ENCODE peak calls at places on chromosomes 7 and 10, in seven cellular contexts. J is foreskin fibroblast, S is cardiac muscle cell, Q is endothelial cell, B is Peyer's patch, L is fibroblast of the aortic adventitia, U is AG04450. Y is an unnamed sample.

GRCh38 chr7:50868426-50869100 is 85.9 kb upstream of the GRB10 start:
- DNase-seq in Q (no peak), U (no peak), B (no peak), S (peak; percentile 52), J (peak; percentile 64), L (peak; percentile 32), Y (no peak)

GRCh38 chr7:157279679-157279972 is 57.2 kb upstream of the DNAJB6 start:
- DNase-seq in B (no peak), U (no peak), L (no peak), Q (no peak), J (no peak), S (no peak), Y (no peak)

GRCh38 chr10:119520283-119520682 is 22.2 kb downstream of the RGS10 start:
- DNase-seq in U (no peak), Q (no peak), B (no peak), L (no peak), J (no peak), S (no peak), Y (no peak)

GRCh38 chr10:119090968-119091367 is 10.4 kb upstream of the EIF3A start:
- DNase-seq in S (no peak), U (no peak), L (peak; percentile 92), B (no peak), J (peak; percentile 87), Q (no peak), Y (no peak)

GRCh38 chr7:134879815-134880475 is 100.5 kb downstream of the CALD1 start:
- DNase-seq in B (no peak), Q (no peak), L (no peak), J (no peak), U (no peak), S (no peak), Y (no peak)

GRCh38 chr7:55571534-55572377 is 546 bp downstream of the VOPP1 start:
- DNase-seq in S (peak; percentile 58), U (no peak), L (peak; percentile 38), Q (peak; percentile 57), B (peak; percentile 72), J (peak; percentile 73), Y (peak; percentile 67)

GRCh38 chr10:61786728-61787127 is 114.8 kb upstream of the ARID5B start:
- DNase-seq in B (no peak), L (peak; percentile 91), S (no peak), J (peak; percentile 84), U (no peak), Q (no peak), Y (no peak)

GRCh38 chr7:87875151-87876039 is 765 bp downstream of the SLC25A40 start:
- DNase-seq in Q (no peak), L (no peak), J (peak; percentile 30), U (no peak), B (peak; percentile 17), S (no peak), Y (peak; percentile 27)

GRCh38 chr10:119401671-119402395 is 140.7 kb downstream of the RGS10 start:
- DNase-seq in L (peak; percentile 98), U (peak; percentile 95), S (no peak), J (peak; percentile 99), Q (no peak), B (no peak), Y (no peak)

GRCh38 chr7:150862356-150862755 is 10.0 kb downstream of the AOC1 start:
- DNase-seq in Q (no peak), L (no peak), B (no peak), J (no peak), S (no peak), U (no peak), Y (no peak)

GRCh38 chr7:100444311-100445278 is 8.3 kb upstream of the PPP1R35 start:
- DNase-seq in Q (peak; percentile 56), J (peak; percentile 98), U (no peak), S (no peak), L (peak; percentile 56), B (no peak), Y (no peak)

GRCh38 chr7:2680792-2681490 is 7.1 kb upstream of the AMZ1 start:
- DNase-seq in Q (peak; percentile 85), U (no peak), B (peak; percentile 76), L (peak; percentile 74), J (peak; percentile 83), S (peak; percentile 72), Y (peak; percentile 64)

GRCh38 chr7:55912748-55913158 is 25.5 kb downstream of the ZNF713 start:
- DNase-seq in L (no peak), S (no peak), U (no peak), Q (no peak), J (no peak), B (no peak), Y (no peak)

GRCh38 chr10:44983895-44984278 is 5.3 kb upstream of the DEPP1 start:
- DNase-seq in S (no peak), L (no peak), J (no peak), U (no peak), B (no peak), Q (no peak), Y (no peak)

GRCh38 chr10:31749981-31750850 is 178.4 kb downstream of the ARHGAP12 start:
- DNase-seq in U (no peak), J (peak; percentile 54), L (no peak), S (peak; percentile 24), Q (no peak), B (no peak), Y (peak; percentile 53)

GRCh38 chr10:121303273-121303890 is 294.9 kb downstream of the FGFR2 start:
- DNase-seq in U (no peak), J (no peak), Q (no peak), B (no peak), L (no peak), S (no peak), Y (no peak)

GRCh38 chr10:1214882-1215540 is 158.8 kb downstream of the WDR37 start:
- DNase-seq in U (no peak), L (no peak), Q (no peak), B (no peak), J (no peak), S (no peak), Y (no peak)

GRCh38 chr10:132248455-132249231 is 59.1 kb downstream of the STK32C start:
- DNase-seq in L (peak; percentile 4), B (peak; percentile 33), S (peak; percentile 60), Q (peak; percentile 79), U (no peak), J (peak; percentile 29), Y (peak; percentile 83)

GRCh38 chr10:57925045-57925444 is 342.6 kb downstream of the IPMK start:
- DNase-seq in J (no peak), L (no peak), Q (no peak), B (no peak), S (no peak), U (no peak), Y (no peak)
- TF ChIP-seq CTCF in J (no peak), L (no peak), Q (no peak), B (no peak), S (no peak), U (no peak), Y (no peak)

DNA sequence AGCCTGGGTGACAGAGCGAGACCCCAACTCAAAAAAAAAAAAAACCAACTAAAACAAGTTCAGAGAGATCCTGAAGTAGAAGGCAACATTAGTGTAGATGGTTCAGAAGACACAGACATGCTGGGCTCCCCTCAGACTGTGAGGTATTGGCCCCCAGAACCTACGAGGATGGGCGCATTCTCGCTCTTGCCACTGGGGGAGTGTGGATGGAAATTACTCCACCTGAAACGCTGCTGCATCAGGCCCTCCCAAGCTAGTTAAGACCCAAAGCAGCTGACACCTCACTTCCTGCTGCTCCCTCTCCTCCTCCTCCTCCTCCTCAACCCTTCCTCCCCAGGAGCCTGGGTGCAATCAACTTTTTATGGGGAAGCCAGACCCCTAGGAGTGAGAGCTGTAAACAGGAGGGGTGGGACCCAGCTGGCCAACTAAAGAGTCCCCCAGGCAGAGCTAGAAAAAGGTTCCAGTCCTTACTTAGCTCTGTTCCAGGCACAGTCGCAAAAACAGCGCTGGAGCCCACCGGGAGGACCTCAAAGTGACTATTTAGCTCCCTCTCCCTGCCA is 7.4 kb downstream of the SH3PXD2A start:
- DNase-seq in S (no peak), L (no peak), J (no peak), B (no peak), U (no peak), Q (no peak), Y (no peak)
- TF ChIP-seq CTCF in S (peak; percentile 10), L (peak; percentile 45), J (peak; percentile 9), B (no peak), U (peak; percentile 47), Q (peak; percentile 36), Y (peak; percentile 34)

GRCh38 chr10:130016095-130016494 is 52.0 kb upstream of the EBF3 start:
- DNase-seq in S (no peak), Q (no peak), L (no peak), J (no peak), B (no peak), U (no peak), Y (no peak)

GRCh38 chr10:130013263-130013937 is 49.3 kb upstream of the EBF3 start:
- DNase-seq in B (no peak), Q (no peak), S (no peak), J (peak; percentile 43), L (peak; percentile 61), U (no peak), Y (no peak)

GRCh38 chr10:130012129-130012528 is 48.1 kb upstream of the EBF3 start:
- DNase-seq in L (no peak), Q (no peak), U (no peak), J (no peak), B (no peak), S (no peak), Y (no peak)

GRCh38 chr10:130014734-130015695 is 50.9 kb upstream of the EBF3 start:
- DNase-seq in L (no peak), B (no peak), J (no peak), U (no peak), Q (no peak), S (no peak), Y (no peak)

DNA sequence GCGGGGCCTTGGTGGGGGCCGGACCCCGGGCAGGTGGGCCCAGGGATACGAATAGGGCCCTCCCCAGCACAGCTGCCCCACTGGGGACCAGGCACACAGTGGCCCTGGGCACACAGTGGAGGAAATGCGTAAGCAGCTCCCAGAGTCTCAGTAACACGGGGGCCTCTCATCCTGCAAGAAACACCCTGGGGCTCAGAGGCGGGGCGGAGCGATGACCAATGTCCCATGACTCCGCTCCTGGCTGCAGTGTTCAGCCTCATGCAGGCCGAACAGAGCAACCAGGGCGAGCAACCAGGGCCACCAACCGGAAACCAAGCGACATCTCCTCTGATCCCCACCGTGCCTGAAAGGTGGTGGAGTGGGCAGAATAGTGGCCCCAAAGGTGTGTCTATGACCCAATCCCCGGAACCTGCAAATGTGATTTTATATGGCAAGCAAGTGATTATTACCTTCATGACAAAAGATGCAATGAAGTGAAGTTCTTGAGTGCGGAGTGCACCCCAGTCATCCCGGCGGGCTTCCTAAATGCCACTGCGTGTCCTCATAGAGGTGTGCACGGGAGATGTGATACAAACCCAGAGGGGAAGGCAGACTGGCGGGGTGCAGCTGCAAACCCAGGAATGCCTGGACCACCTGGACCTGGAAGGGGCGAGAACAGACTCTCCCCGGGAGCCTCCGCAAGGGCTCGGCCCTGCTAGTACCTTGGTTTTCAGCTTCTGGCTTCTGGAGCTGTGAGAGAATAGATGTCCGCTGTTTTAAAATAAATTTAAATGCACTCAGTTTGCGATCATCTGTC is 50.1 kb upstream of the EBF3 start:
- DNase-seq in Q (no peak), J (peak; percentile 76), S (no peak), B (no peak), U (no peak), L (no peak), Y (no peak)
- TF ChIP-seq CTCF in Q (no peak), J (no peak), S (no peak), B (no peak), U (no peak), L (no peak), Y (no peak)

DNA sequence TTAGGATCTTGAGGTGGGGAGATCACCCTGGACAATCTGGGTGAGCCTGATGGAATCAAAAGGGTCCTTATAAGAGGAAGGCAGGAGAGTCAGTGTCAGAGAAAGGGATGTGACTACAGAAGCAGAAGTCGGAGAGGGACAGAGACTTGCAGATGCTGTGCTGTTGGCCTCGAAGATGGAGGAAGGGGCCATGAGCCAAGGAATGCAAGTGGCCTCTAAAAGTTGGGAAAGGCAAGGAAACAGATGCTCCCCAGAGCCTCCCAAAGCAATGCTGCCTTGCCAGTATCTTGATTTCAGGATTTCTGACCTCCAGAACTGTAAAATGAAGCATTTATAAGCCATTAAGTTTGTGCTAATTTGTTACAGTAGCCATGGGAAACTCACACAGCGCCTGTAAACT is 165.2 kb downstream of the FANK1 start:
- DNase-seq in J (no peak), B (no peak), L (peak; percentile 23), U (no peak), S (no peak), Q (no peak), Y (no peak)
- TF ChIP-seq CTCF in J (no peak), B (no peak), L (no peak), U (no peak), S (no peak), Q (no peak), Y (no peak)